ENCODE peak calls at places on chromosomes 2 and 18, in ten cellular contexts. E is A549, J is mammary epithelial cell, A is spleen, L is sigmoid colon, K is upper lobe of right lung, C is mucosa of descending colon, U is ovary, B is fibroblast of lung, S is A673. T is an unnamed sample.

GRCh38 chr18:37476182-37476581 is 89.4 kb downstream of the CELF4 start:
- DNase-seq in S (peak; percentile 62), B (no peak), E (peak; percentile 24), U (no peak), A (no peak), L (no peak), K (no peak), J (peak; percentile 9), C (peak; percentile 32), T (no peak)

GRCh38 chr2:112151701-112152440 is 13.7 kb downstream of the FBLN7 start:
- DNase-seq in E (no peak), K (peak; percentile 32), C (no peak), J (no peak), B (no peak), L (peak; percentile 37), A (no peak), U (no peak), S (no peak), T (no peak)

GRCh38 chr2:99883356-99883867 is 259.0 kb downstream of the AFF3 start:
- DNase-seq in U (no peak), E (no peak), A (no peak), K (no peak), B (peak; percentile 60), L (no peak), S (no peak), C (no peak), J (no peak), T (no peak)

GRCh38 chr2:46320141-46320567 is 22.9 kb downstream of the EPAS1 start:
- DNase-seq in J (no peak), S (no peak), K (no peak), A (no peak), B (peak; percentile 58), L (no peak), E (no peak), U (no peak), C (no peak), T (no peak)

GRCh38 chr2:6877402-6878305 is at the start of gene RSAD2:
- DNase-seq in J (peak; percentile 71), B (peak; percentile 42), K (no peak), U (no peak), A (peak; percentile 76), L (no peak), E (no peak), C (peak; percentile 67), S (peak; percentile 18), T (no peak)

GRCh38 chr2:10036095-10036879 is 7.1 kb upstream of the KLF11 start:
- DNase-seq in E (peak; percentile 84), B (peak; percentile 60), A (no peak), L (peak; percentile 91), U (peak; percentile 58), S (peak; percentile 34), J (peak; percentile 82), K (peak; percentile 85), C (peak; percentile 57), T (peak; percentile 93)

GRCh38 chr2:237939251-237939650 is 27.6 kb upstream of the UBE2F start:
- DNase-seq in K (no peak), B (no peak), E (no peak), A (no peak), L (no peak), J (no peak), C (no peak), S (no peak), U (no peak), T (no peak)

GRCh38 chr2:10913501-10914271 is 2.0 kb downstream of the KCNF1 start:
- DNase-seq in S (no peak), U (no peak), C (no peak), K (peak; percentile 53), J (no peak), L (peak; percentile 59), E (no peak), B (no peak), A (peak; percentile 57), T (no peak)

GRCh38 chr2:202017940-202018339 is 15.7 kb upstream of the FZD7 start:
- DNase-seq in L (no peak), J (no peak), C (no peak), A (no peak), K (no peak), E (no peak), B (no peak), S (no peak), U (no peak), T (no peak)

GRCh38 chr2:215805493-215805892 is 207.9 kb downstream of the MREG start:
- DNase-seq in C (no peak), K (no peak), E (no peak), A (no peak), L (no peak), B (no peak), S (no peak), J (no peak), U (no peak), T (no peak)

GRCh38 chr2:12463189-12463588 is 253.5 kb upstream of the TRIB2 start:
- DNase-seq in L (no peak), S (peak; percentile 10), E (no peak), J (no peak), A (no peak), C (no peak), U (no peak), B (no peak), K (no peak), T (no peak)

GRCh38 chr2:146633159-146633558 is 1211.7 kb upstream of the ACVR2A start:
- DNase-seq in E (no peak), K (no peak), S (no peak), A (no peak), B (peak; percentile 6), J (no peak), U (no peak), C (no peak), L (no peak), T (no peak)

GRCh38 chr2:221567231-221567760 is 4.8 kb downstream of the EPHA4 start:
- DNase-seq in C (no peak), E (no peak), B (no peak), J (no peak), L (no peak), U (no peak), K (no peak), S (no peak), A (no peak), T (no peak)

GRCh38 chr2:46802665-46803550 is 112.7 kb downstream of the MCFD2 start:
- DNase-seq in L (no peak), A (no peak), U (no peak), E (no peak), J (no peak), K (no peak), C (peak; percentile 49), B (no peak), S (no peak), T (no peak)

DNA sequence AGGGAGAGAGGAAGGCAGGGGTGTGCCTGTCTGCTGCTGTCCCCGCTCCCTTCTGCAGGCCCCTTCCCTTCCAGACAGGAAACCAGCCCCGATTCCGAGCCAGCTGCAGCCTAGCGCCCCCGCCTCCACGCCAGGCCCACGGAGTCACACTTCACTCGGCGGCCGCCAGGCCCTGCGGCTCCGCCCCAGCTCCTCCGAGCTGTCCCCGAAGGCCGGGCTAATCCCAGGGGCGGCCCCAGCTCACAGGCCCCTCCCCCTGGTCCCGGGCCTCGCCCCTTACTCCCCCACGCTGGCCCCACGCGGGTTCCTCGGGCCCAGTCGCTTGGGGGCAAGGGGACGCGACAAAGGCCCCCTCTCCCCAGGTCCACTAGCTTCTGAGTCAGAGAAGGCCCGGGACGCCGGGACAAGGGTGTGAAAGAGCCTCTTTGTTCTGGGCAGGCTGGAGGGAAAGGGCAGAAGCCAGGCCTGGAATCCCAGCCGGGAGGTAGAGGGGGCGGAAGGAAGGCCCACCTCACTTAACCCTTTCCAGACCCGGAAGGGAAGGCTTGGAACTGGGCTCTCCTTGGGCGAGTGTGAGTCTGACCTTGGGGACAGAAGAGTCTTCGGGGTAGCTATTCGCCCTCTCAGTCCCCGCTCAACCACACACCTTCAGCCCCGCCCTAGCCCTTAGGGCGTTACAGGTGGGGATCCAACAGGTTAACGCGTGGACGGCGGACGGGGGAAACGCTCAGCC is 1.2 kb downstream of the RTKN start:
- DNase-seq in K (peak; percentile 92), E (peak; percentile 85), B (peak; percentile 83), J (peak; percentile 81), C (peak; percentile 87), S (peak; percentile 90), A (peak; percentile 92), L (peak; percentile 95), U (peak; percentile 67), T (peak; percentile 92)
- H3K4me1 ChIP-seq in K (peaks cover 26% of the 10 kb centered on the region), E (peaks cover 34% of the 10 kb centered on the region), B (peaks cover 12% of the 10 kb centered on the region), J (peaks cover 43% of the 10 kb centered on the region), C (peaks cover 12% of the 10 kb centered on the region), S (peaks cover 51% of the 10 kb centered on the region), A (peaks cover 34% of the 10 kb centered on the region), L (no peaks in the 10 kb centered on the region), U (peaks cover 7% of the 10 kb centered on the region), T (no peaks in the 10 kb centered on the region)

GRCh38 chr2:175003875-175004729 is 1.1 kb downstream of the CHN1 start:
- DNase-seq in A (no peak), S (peak; percentile 35), B (peak; percentile 11), C (no peak), J (no peak), K (no peak), U (no peak), L (no peak), E (peak; percentile 47), T (no peak)
- H3K4me3 ChIP-seq in A (peak overlapping the region; percentile 61), S (peak overlapping the region; percentile 46), B (peak overlapping the region; percentile 49), C (no peak overlapping the region), J (peak overlapping the region; percentile 64), K (peak overlapping the region; percentile 65), U (peak overlapping the region; percentile 67), L (peak overlapping the region; percentile 83), E (peak overlapping the region; percentile 73), T (peak overlapping the region; percentile 76)

GRCh38 chr2:68319397-68320117 is at the start of gene CNRIP1:
- DNase-seq in K (peak; percentile 73), A (peak; percentile 87), E (peak; percentile 49), U (peak; percentile 88), L (peak; percentile 91), C (peak; percentile 42), J (peak; percentile 4), S (peak; percentile 88), B (peak; percentile 77), T (peak; percentile 82)
- TF ChIP-seq CTCF in K (no peak), A (no peak), E (no peak), U (peak; percentile 9), L (no peak), C (no peak), J (no peak), S (no peak), B (no peak), T (no peak)

GRCh38 chr2:20559277-20559676 is 91.6 kb downstream of the HS1BP3 start:
- DNase-seq in S (no peak), U (no peak), C (no peak), K (no peak), L (no peak), E (no peak), J (no peak), B (no peak), A (no peak), T (no peak)

GRCh38 chr2:20560011-20560410 is 90.9 kb downstream of the HS1BP3 start:
- DNase-seq in B (no peak), E (no peak), C (no peak), U (no peak), J (no peak), A (peak; percentile 33), K (no peak), L (no peak), S (no peak), T (peak; percentile 34)

GRCh38 chr2:20562540-20563225 is 88.2 kb downstream of the HS1BP3 start:
- DNase-seq in K (peak; percentile 37), A (no peak), U (no peak), B (no peak), J (no peak), L (no peak), C (no peak), S (peak; percentile 15), E (peak; percentile 33), T (no peak)

GRCh38 chr2:20561703-20562454 is 89.0 kb downstream of the HS1BP3 start:
- DNase-seq in K (peak; percentile 16), U (no peak), E (no peak), B (peak; percentile 89), C (no peak), L (no peak), J (peak; percentile 77), A (no peak), S (peak; percentile 79), T (no peak)

GRCh38 chr2:20560891-20561702 is 89.8 kb downstream of the HS1BP3 start:
- DNase-seq in J (peak; percentile 73), B (no peak), E (no peak), U (no peak), L (no peak), C (no peak), A (peak; percentile 32), K (no peak), S (no peak), T (no peak)
- H3K4me1 ChIP-seq in J (peaks cover 21% of the 10 kb centered on the region), B (peaks cover 26% of the 10 kb centered on the region), E (no peaks in the 10 kb centered on the region), U (no peaks in the 10 kb centered on the region), L (no peaks in the 10 kb centered on the region), C (no peaks in the 10 kb centered on the region), A (no peaks in the 10 kb centered on the region), K (no peaks in the 10 kb centered on the region), S (peaks cover 16% of the 10 kb centered on the region), T (peaks cover 3% of the 10 kb centered on the region)

T was measured in psoas muscle.